ENCODE peak calls at places on chromosomes 1 and 21, in seven cellular contexts. K, X, H, S, T, M and A are unnamed samples.

GRCh38 chr1:54304518-54304917 is 101.7 kb downstream of the SSBP3 start:
- DNase-seq in H (no peak), T (no peak), M (no peak), K (no peak), S (no peak), X (no peak), A (no peak)

GRCh38 chr1:45886229-45886628 is 82.8 kb downstream of the MAST2 start:
- DNase-seq in K (no peak), X (no peak), H (no peak), M (no peak), S (no peak), T (no peak), A (no peak)

GRCh38 chr1:170470121-170470520 is 61.8 kb upstream of the GORAB start:
- DNase-seq in T (no peak), S (no peak), X (no peak), H (no peak), K (no peak), M (no peak), A (no peak)

GRCh38 chr1:230057681-230058565 is 9.1 kb upstream of the GALNT2 start:
- DNase-seq in K (no peak), T (no peak), X (no peak), S (no peak), M (no peak), H (no peak), A (no peak)

GRCh38 chr1:66331641-66332523 is 202.1 kb upstream of the SGIP1 start:
- DNase-seq in X (peak), K (peak), S (no peak), M (peak), H (peak), T (peak), A (peak)

GRCh38 chr1:156530006-156530405 is 29.4 kb upstream of the MEF2D start:
- DNase-seq in X (no peak), T (no peak), H (no peak), K (no peak), M (no peak), S (no peak), A (no peak)

GRCh38 chr1:205800973-205801703 is 11.9 kb downstream of the SLC41A1 start:
- DNase-seq in T (no peak), S (no peak), M (no peak), H (no peak), K (no peak), X (no peak), A (no peak)

GRCh38 chr1:207081106-207081505 is 7.6 kb upstream of the C4BPB start:
- DNase-seq in H (no peak), S (no peak), M (no peak), K (no peak), X (no peak), T (no peak), A (no peak)

GRCh38 chr21:45850181-45850580 is 131.4 kb upstream of the COL6A1 start:
- DNase-seq in H (no peak), S (no peak), X (no peak), K (no peak), T (no peak), M (no peak), A (no peak)

GRCh38 chr1:48036693-48037386 is 39.7 kb upstream of the TRABD2B start:
- DNase-seq in X (peak), K (no peak), M (no peak), H (peak), S (no peak), T (no peak), A (peak)

GRCh38 chr1:14282583-14283186 is 315.8 kb upstream of the KAZN start:
- DNase-seq in M (no peak), T (no peak), K (no peak), S (no peak), X (peak), H (peak), A (no peak)

GRCh38 chr1:223731076-223731770 is 18.9 kb downstream of the CAPN2 start:
- DNase-seq in X (no peak), M (peak), T (peak), S (no peak), K (peak), H (peak), A (peak)

GRCh38 chr1:59730759-59731478 is 83.8 kb upstream of the HOOK1 start:
- DNase-seq in X (peak), H (peak), S (peak), K (peak), T (peak), M (peak), A (peak)

GRCh38 chr1:198497326-198498220 is 42.9 kb downstream of the ATP6V1G3 start:
- DNase-seq in X (no peak), T (no peak), S (no peak), K (peak), H (peak), M (no peak), A (peak)

GRCh38 chr1:202501281-202501680 is 152.8 kb downstream of the PPP1R12B start:
- DNase-seq in M (no peak), H (peak), T (no peak), S (peak), X (no peak), K (peak), A (peak)

GRCh38 chr21:23936224-23936623 is 1671.1 kb downstream of the MRPL39 start:
- DNase-seq in S (peak), H (peak), K (peak), M (no peak), T (no peak), X (no peak), A (peak)

GRCh38 chr21:31509108-31510017 is 150.1 kb upstream of the SOD1 start:
- DNase-seq in H (peak), M (no peak), K (no peak), X (no peak), T (no peak), S (peak), A (peak)

GRCh38 chr1:236063919-236064673 is 794 bp downstream of the NID1 start:
- DNase-seq in S (no peak), K (peak), T (peak), H (peak), X (no peak), M (peak), A (peak)

GRCh38 chr21:39263372-39263771 is 50.1 kb downstream of the BRWD1 start:
- DNase-seq in H (no peak), K (peak), S (no peak), M (no peak), T (no peak), X (no peak), A (peak)

GRCh38 chr1:110060034-110060661 is 10.3 kb downstream of the ALX3 start:
- DNase-seq in S (peak), T (no peak), K (peak), H (no peak), X (no peak), M (peak), A (peak)

GRCh38 chr1:247184254-247184653 is 12.4 kb upstream of the ZNF124 start:
- DNase-seq in K (no peak), X (no peak), M (no peak), T (no peak), H (no peak), S (no peak), A (no peak)

GRCh38 chr1:218345673-218346390 is 696 bp downstream of the TGFB2 start:
- DNase-seq in X (no peak), T (peak), H (peak), M (peak), K (peak), S (peak), A (peak)

GRCh38 chr1:222975472-222976122 is 160.8 kb downstream of the DISP1 start:
- DNase-seq in H (peak), S (no peak), X (no peak), T (no peak), M (no peak), K (peak), A (peak)

GRCh38 chr21:17466166-17466565 is 46.7 kb upstream of the CXADR start:
- DNase-seq in X (no peak), K (peak), M (no peak), H (peak), T (no peak), S (no peak), A (peak)

GRCh38 chr21:42570841-42571387 is 57.3 kb downstream of the SLC37A1 start:
- DNase-seq in S (no peak), X (no peak), K (no peak), T (no peak), H (no peak), M (peak), A (no peak)

GRCh38 chr1:218546314-218546713 is 201.2 kb downstream of the TGFB2 start:
- DNase-seq in M (no peak), S (no peak), K (no peak), H (no peak), X (no peak), T (no peak), A (peak)

GRCh38 chr1:116737855-116738318 is 16.3 kb upstream of the CD2 start:
- DNase-seq in X (no peak), S (no peak), T (no peak), K (no peak), M (no peak), H (no peak), A (no peak)

GRCh38 chr1:38082678-38083317 is 36.2 kb upstream of the POU3F1 start:
- DNase-seq in X (no peak), H (no peak), M (no peak), S (no peak), K (no peak), T (no peak), A (no peak)

GRCh38 chr1:229696385-229696784 is 70.3 kb downstream of the URB2 start:
- DNase-seq in X (no peak), H (no peak), T (no peak), K (no peak), S (no peak), M (no peak), A (no peak)

GRCh38 chr1:154697710-154698109 is 89.7 kb upstream of the ADAR start:
- DNase-seq in M (no peak), X (no peak), H (peak), K (no peak), T (no peak), S (no peak), A (no peak)

GRCh38 chr1:154694995-154695394 is 87.0 kb upstream of the ADAR start:
- DNase-seq in M (no peak), T (no peak), S (no peak), X (no peak), K (no peak), H (no peak), A (no peak)

GRCh38 chr1:154698320-154699096 is 90.5 kb upstream of the ADAR start:
- DNase-seq in K (no peak), H (no peak), M (peak), T (no peak), S (no peak), X (no peak), A (no peak)

GRCh38 chr1:154696460-154696859 is 88.5 kb upstream of the ADAR start:
- DNase-seq in H (no peak), S (no peak), X (no peak), K (no peak), M (peak), T (no peak), A (no peak)

DNA sequence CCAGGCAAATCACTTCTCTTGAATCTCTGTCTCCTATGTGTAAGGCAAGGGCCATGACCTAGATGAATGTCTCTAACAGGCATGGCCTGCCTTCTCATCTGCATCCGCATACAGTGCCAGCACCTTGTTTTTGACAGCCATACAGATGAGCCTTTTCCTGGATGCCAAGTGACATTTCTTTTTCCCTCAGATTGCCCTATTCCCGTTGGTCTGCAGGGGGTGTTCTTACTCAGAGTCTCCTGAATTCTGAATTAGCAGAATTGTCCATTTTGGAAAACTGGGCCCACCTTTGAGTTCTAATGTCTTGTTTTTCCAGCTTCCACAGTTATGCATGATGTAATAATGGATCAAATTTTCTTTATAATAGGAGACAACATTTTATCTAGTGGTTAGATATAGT is 88.0 kb upstream of the ADAR start:
- DNase-seq in K (no peak), S (no peak), M (no peak), H (no peak), T (no peak), X (no peak), A (peak)
- TF ChIP-seq CTCF in K (peak), S (peak), M (no peak), H (peak), T (no peak), X (peak), A (peak)

GRCh38 chr1:36125129-36125991 is at the start of gene COL8A2:
- DNase-seq in K (no peak), M (peak), S (peak), H (no peak), X (no peak), T (no peak), A (no peak)

GRCh38 chr1:36124404-36125128 is 456 bp downstream of the COL8A2 start:
- DNase-seq in K (no peak), T (no peak), M (no peak), S (no peak), H (no peak), X (no peak), A (no peak)

GRCh38 chr1:36128126-36128904 is 3.3 kb upstream of the COL8A2 start:
- DNase-seq in H (peak), K (no peak), M (no peak), X (no peak), T (no peak), S (peak), A (peak)

GRCh38 chr1:36126797-36127500 is 1.9 kb upstream of the COL8A2 start:
- DNase-seq in H (no peak), S (peak), T (no peak), K (no peak), X (no peak), M (no peak), A (no peak)

DNA sequence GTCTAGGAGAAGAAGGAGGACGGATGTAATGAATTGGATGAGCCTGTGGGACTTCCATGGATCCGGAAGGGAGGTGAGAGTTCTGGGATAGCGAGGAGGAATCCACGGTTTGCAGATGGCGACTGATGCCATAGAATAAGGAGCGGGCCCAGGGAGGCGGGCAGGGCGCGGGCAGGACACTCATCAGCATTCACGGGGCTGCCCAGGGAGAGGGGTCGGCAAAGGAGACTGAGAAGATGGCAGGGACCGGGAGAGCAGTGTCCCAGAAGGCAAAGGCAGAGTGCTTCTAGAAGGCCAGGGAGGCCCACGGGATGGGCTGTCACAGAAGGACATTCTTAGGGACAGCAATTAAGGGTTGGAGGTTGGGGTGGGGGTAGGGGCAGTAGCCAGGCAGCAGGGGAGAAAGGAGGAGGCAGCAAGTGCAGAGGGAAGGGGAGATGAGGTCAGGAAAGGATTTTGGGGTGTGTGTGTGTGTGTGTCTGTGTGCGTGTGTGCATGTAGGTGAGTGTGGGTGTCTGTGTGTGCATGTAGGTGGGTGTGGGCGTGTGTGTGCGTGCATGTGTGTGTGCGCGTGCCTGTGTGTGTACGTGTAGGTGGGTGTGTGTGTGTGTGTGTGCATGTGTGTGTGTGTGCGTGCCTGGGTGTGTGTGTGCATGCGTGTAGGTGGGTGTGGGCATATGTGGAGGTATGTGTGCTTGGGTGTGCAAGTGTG is 1.1 kb upstream of the COL8A2 start:
- DNase-seq in H (no peak), T (no peak), S (no peak), M (no peak), X (no peak), K (no peak), A (no peak)
- H3K4me3 ChIP-seq in H (no peak), T (peak), S (no peak), M (no peak), X (no peak), K (no peak), A (no peak)

GRCh38 chr1:160741092-160741501 is 2.0 kb downstream of the SLAMF7 start:
- DNase-seq in S (no peak), K (no peak), T (no peak), H (no peak), M (no peak), X (no peak), A (no peak)
- TF ChIP-seq CTCF in S (no peak), K (no peak), T (no peak), H (no peak), M (no peak), X (no peak), A (no peak)

GRCh38 chr21:36427502-36427901 is 42.3 kb downstream of the CHAF1B start:
- DNase-seq in H (no peak), S (no peak), T (no peak), X (no peak), K (no peak), M (no peak), A (no peak)

GRCh38 chr21:36428789-36429671 is 43.8 kb downstream of the CHAF1B start:
- DNase-seq in S (no peak), X (no peak), M (no peak), T (no peak), K (peak), H (peak), A (no peak)

GRCh38 chr21:36430841-36431240 is 45.6 kb downstream of the CHAF1B start:
- DNase-seq in K (no peak), M (no peak), H (peak), S (no peak), T (no peak), X (no peak), A (peak)

GRCh38 chr21:36431252-36431651 is 46.1 kb downstream of the CHAF1B start:
- DNase-seq in T (no peak), H (peak), S (no peak), X (no peak), K (no peak), M (no peak), A (no peak)

GRCh38 chr21:36429672-36430546 is 44.7 kb downstream of the CHAF1B start:
- DNase-seq in K (peak), H (peak), T (peak), X (peak), M (peak), S (peak), A (peak)
- H3K4me3 ChIP-seq in K (peak), H (peak), T (peak), X (peak), M (peak), S (peak), A (peak)

DNA sequence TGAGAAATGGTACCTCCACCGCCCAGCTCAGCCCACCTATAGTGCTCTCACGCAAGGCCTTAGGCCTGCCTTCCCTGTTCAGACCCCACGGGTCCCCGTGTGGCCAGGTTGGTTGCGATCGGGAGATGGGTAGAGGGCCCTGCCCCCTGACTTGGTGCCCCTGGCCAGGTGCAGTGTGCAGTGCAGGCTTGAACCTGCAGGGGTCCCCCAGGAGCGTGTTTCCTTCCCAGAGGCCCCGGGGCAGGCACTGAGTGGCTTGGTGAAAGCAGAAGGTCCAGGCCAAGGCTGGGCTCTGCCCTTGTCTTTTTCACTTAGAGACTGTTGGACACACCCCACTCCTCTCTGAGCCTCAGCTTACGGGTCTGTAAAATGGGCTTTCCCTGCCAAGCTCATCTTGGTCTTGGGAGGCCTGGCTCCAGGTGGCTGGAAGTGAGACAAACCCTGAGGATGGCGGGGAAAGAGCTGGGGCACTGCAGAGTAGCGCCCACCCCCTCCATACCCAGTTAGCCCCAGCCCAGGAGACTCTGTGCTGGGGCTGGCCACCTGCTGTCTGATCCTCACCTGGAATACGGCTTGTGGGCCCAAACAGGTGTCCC is 9.3 kb upstream of the HES5 start:
- DNase-seq in S (peak), H (no peak), T (no peak), K (no peak), M (no peak), X (no peak), A (no peak)
- TF ChIP-seq CTCF in S (peak), H (no peak), T (no peak), K (peak), M (no peak), X (peak), A (peak)

GRCh38 chr1:68293609-68294353 is 61.5 kb upstream of the WLS start:
- DNase-seq in S (no peak), K (peak), X (no peak), T (no peak), H (peak), M (no peak), A (peak)

GRCh38 chr1:68293122-68293521 is 60.8 kb upstream of the WLS start:
- DNase-seq in H (no peak), K (no peak), S (no peak), X (no peak), T (no peak), M (no peak), A (no peak)

GRCh38 chr1:68291763-68292384 is 59.6 kb upstream of the WLS start:
- DNase-seq in M (no peak), K (peak), T (no peak), H (peak), X (no peak), S (no peak), A (peak)

DNA sequence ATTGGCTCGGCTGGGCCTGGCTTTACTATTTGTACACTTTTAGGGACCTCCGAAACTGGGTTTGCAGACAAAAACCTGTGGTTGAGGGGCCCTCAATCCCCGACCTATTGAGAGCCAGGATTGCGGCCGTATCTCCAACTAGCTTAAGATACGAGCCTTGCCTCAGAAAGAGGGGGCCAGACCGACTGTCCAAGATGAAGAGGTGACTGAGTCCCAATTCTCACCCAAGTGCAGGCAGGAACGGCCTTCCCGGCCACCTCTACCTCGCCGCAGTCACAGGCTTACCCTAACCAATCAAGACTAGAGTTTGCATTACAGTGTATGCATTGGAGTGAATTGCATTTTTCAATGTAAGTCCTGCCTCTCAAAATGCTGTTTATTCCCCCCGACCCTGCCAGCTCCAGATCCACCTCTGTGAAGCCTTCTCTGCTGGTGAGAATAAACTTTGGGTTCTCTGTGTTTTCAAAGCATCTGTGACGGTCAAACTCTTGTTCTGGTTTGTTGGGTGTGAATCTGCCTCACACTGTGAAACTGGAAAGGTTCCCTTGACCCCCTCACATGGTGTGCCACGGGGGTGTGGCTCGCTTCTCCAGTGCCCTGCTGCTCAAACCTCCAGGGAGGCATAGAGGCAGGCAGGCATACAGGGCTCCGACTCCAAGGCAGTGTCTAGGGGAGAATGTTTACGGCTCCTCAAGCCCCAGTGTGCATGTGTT is 62.2 kb upstream of the WLS start:
- DNase-seq in X (no peak), K (no peak), M (no peak), H (no peak), T (no peak), S (no peak), A (no peak)
- H3K4me3 ChIP-seq in X (no peak), K (no peak), M (no peak), H (no peak), T (no peak), S (no peak), A (no peak)

GRCh38 chr1:70979313-70979712 is 68.3 kb downstream of the PTGER3 start:
- DNase-seq in T (no peak), K (no peak), X (no peak), H (no peak), M (no peak), S (no peak), A (no peak)
- TF ChIP-seq CTCF in T (no peak), K (no peak), X (no peak), H (no peak), M (no peak), S (no peak), A (no peak)